ENCODE peak calls at places on chromosomes 2 and 18, in ten cellular contexts. One of them, this sample, is unnamed.

GRCh38 chr2:66867038-66867380 is 432.1 kb downstream of the MEIS1 start:
- DNase-seq in endothelial cell of umbilical vein: no peak
- DNase-seq in kidney tubule cell: no peak
- DNase-seq in NCI-H2107: no peak
- DNase-seq in Caki2: no peak
- DNase-seq in posterior vena cava: no peak
- DNase-seq in stimulated activated naive CD4-positive, alpha-beta T cell: no peak
- DNase-seq in NCI-H82: no peak
- DNase-seq in NCI-H226: no peak
- DNase-seq in dorsolateral prefrontal cortex: no peak
- DNase-seq in this sample: no peak

GRCh38 chr2:189559579-189560272 is 20.9 kb downstream of the SLC40A1 start:
- DNase-seq in Caki2: no peak
- DNase-seq in NCI-H226: no peak
- DNase-seq in stimulated activated naive CD4-positive, alpha-beta T cell: no peak
- DNase-seq in dorsolateral prefrontal cortex: no peak
- DNase-seq in endothelial cell of umbilical vein: peak; percentile 61
- DNase-seq in posterior vena cava: no peak
- DNase-seq in NCI-H82: no peak
- DNase-seq in kidney tubule cell: no peak
- DNase-seq in NCI-H2107: no peak
- DNase-seq in this sample: no peak

GRCh38 chr2:120929829-120930228 is 194.2 kb downstream of the GLI2 start:
- DNase-seq in NCI-H82: no peak
- DNase-seq in NCI-H226: no peak
- DNase-seq in stimulated activated naive CD4-positive, alpha-beta T cell: no peak
- DNase-seq in posterior vena cava: no peak
- DNase-seq in Caki2: no peak
- DNase-seq in NCI-H2107: no peak
- DNase-seq in dorsolateral prefrontal cortex: no peak
- DNase-seq in kidney tubule cell: peak; percentile 44
- DNase-seq in endothelial cell of umbilical vein: no peak
- DNase-seq in this sample: no peak

GRCh38 chr18:74139888-74140287 is 7.7 kb downstream of the FBXO15 start:
- DNase-seq in endothelial cell of umbilical vein: no peak
- DNase-seq in dorsolateral prefrontal cortex: peak; percentile 28
- DNase-seq in kidney tubule cell: no peak
- DNase-seq in NCI-H82: no peak
- DNase-seq in NCI-H226: no peak
- DNase-seq in stimulated activated naive CD4-positive, alpha-beta T cell: no peak
- DNase-seq in NCI-H2107: no peak
- DNase-seq in posterior vena cava: no peak
- DNase-seq in Caki2: no peak
- DNase-seq in this sample: no peak

GRCh38 chr2:170360546-170361358 is 182.8 kb downstream of the MYO3B start:
- DNase-seq in Caki2: no peak
- DNase-seq in dorsolateral prefrontal cortex: no peak
- DNase-seq in kidney tubule cell: no peak
- DNase-seq in stimulated activated naive CD4-positive, alpha-beta T cell: no peak
- DNase-seq in endothelial cell of umbilical vein: no peak
- DNase-seq in posterior vena cava: no peak
- DNase-seq in NCI-H82: peak; percentile 96
- DNase-seq in NCI-H226: no peak
- DNase-seq in NCI-H2107: no peak
- DNase-seq in this sample: no peak

GRCh38 chr2:71696381-71696780 is 243.0 kb downstream of the DYSF start:
- DNase-seq in dorsolateral prefrontal cortex: no peak
- DNase-seq in posterior vena cava: peak; percentile 72
- DNase-seq in NCI-H226: no peak
- DNase-seq in endothelial cell of umbilical vein: no peak
- DNase-seq in stimulated activated naive CD4-positive, alpha-beta T cell: no peak
- DNase-seq in NCI-H82: no peak
- DNase-seq in kidney tubule cell: no peak
- DNase-seq in NCI-H2107: no peak
- DNase-seq in Caki2: no peak
- DNase-seq in this sample: no peak

GRCh38 chr2:10498525-10499274 is 50.6 kb upstream of the ODC1 start:
- DNase-seq in NCI-H226: no peak
- DNase-seq in NCI-H2107: no peak
- DNase-seq in stimulated activated naive CD4-positive, alpha-beta T cell: no peak
- DNase-seq in posterior vena cava: no peak
- DNase-seq in Caki2: no peak
- DNase-seq in dorsolateral prefrontal cortex: peak; percentile 8
- DNase-seq in kidney tubule cell: no peak
- DNase-seq in NCI-H82: no peak
- DNase-seq in endothelial cell of umbilical vein: no peak
- DNase-seq in this sample: no peak

GRCh38 chr2:25386662-25387478 is 45.1 kb upstream of the DNMT3A start:
- DNase-seq in endothelial cell of umbilical vein: no peak
- DNase-seq in kidney tubule cell: no peak
- DNase-seq in Caki2: no peak
- DNase-seq in posterior vena cava: peak; percentile 47
- DNase-seq in NCI-H82: no peak
- DNase-seq in dorsolateral prefrontal cortex: no peak
- DNase-seq in NCI-H226: no peak
- DNase-seq in stimulated activated naive CD4-positive, alpha-beta T cell: no peak
- DNase-seq in NCI-H2107: no peak
- DNase-seq in this sample: no peak

GRCh38 chr2:172227719-172228118 is 125.0 kb upstream of the DLX2 start:
- DNase-seq in NCI-H2107: no peak
- DNase-seq in dorsolateral prefrontal cortex: no peak
- DNase-seq in stimulated activated naive CD4-positive, alpha-beta T cell: no peak
- DNase-seq in endothelial cell of umbilical vein: no peak
- DNase-seq in NCI-H226: no peak
- DNase-seq in kidney tubule cell: no peak
- DNase-seq in Caki2: no peak
- DNase-seq in posterior vena cava: no peak
- DNase-seq in NCI-H82: no peak
- DNase-seq in this sample: no peak